ENCODE peak calls at places on chromosomes 2 and 18, in ten cellular contexts. Q, A, U, J, W, S, T, L, P and B are unnamed samples.

GRCh38 chr2:127558911-127559310 is 23.4 kb downstream of the MYO7B start:
- DNase-seq in L (peak; percentile 24), T (no peak), P (no peak), W (no peak), Q (no peak), S (no peak), A (no peak), J (no peak), U (no peak), B (no peak)

GRCh38 chr2:62966995-62967394 is 83.6 kb upstream of the OTX1 start:
- DNase-seq in J (no peak), S (no peak), W (no peak), U (no peak), A (no peak), P (no peak), L (no peak), Q (no peak), T (no peak), B (no peak)

GRCh38 chr18:76621782-76622495 is 126.9 kb upstream of the ZNF516 start:
- DNase-seq in L (no peak), J (no peak), U (no peak), Q (peak; percentile 69), P (peak; percentile 72), T (no peak), W (no peak), A (no peak), S (no peak), B (no peak)

GRCh38 chr2:218501665-218502064 is 66.5 kb downstream of the USP37 start:
- DNase-seq in Q (peak; percentile 31), S (no peak), L (no peak), P (peak; percentile 58), A (no peak), W (peak; percentile 42), J (no peak), U (no peak), T (no peak), B (no peak)

GRCh38 chr18:80247403-80247916 is at the start of gene PARD6G:
- DNase-seq in Q (peak; percentile 77), W (peak; percentile 89), U (peak; percentile 96), T (peak; percentile 79), L (peak; percentile 91), P (peak; percentile 88), A (peak; percentile 85), J (no peak), S (peak; percentile 84), B (peak; percentile 26)

GRCh38 chr2:172928754-172929153 is 146.9 kb upstream of the MAP3K20 start:
- DNase-seq in U (no peak), Q (peak; percentile 74), W (no peak), T (no peak), S (no peak), A (no peak), L (no peak), J (no peak), P (peak; percentile 76), B (no peak)

GRCh38 chr2:132503621-132504200 is 87.1 kb downstream of the GPR39 start:
- DNase-seq in J (no peak), A (no peak), L (no peak), U (no peak), Q (peak; percentile 30), T (no peak), W (peak; percentile 75), P (peak; percentile 62), S (no peak), B (no peak)

GRCh38 chr2:234548720-234549420 is 52.0 kb upstream of the ARL4C start:
- DNase-seq in W (peak; percentile 84), U (no peak), S (no peak), J (no peak), P (peak; percentile 76), Q (peak; percentile 29), L (no peak), A (peak; percentile 28), T (no peak), B (no peak)

GRCh38 chr2:75632813-75633212 is 13.8 kb upstream of the MRPL19 start:
- DNase-seq in A (no peak), W (no peak), S (no peak), T (no peak), P (no peak), J (no peak), U (no peak), L (no peak), Q (no peak), B (no peak)

GRCh38 chr2:75633620-75634019 is 13.0 kb upstream of the MRPL19 start:
- DNase-seq in Q (no peak), T (no peak), L (no peak), P (no peak), U (no peak), J (no peak), A (no peak), S (no peak), W (no peak), B (no peak)

GRCh38 chr2:75627902-75628504 is 18.6 kb upstream of the MRPL19 start:
- DNase-seq in U (no peak), P (peak; percentile 84), W (peak; percentile 94), T (peak; percentile 60), J (no peak), L (peak; percentile 77), S (peak; percentile 81), A (peak; percentile 52), Q (peak; percentile 74), B (peak; percentile 56)

GRCh38 chr2:75634945-75635344 is 11.6 kb upstream of the MRPL19 start:
- DNase-seq in T (no peak), W (no peak), P (no peak), L (no peak), Q (no peak), S (no peak), U (no peak), A (no peak), J (no peak), B (no peak)

DNA sequence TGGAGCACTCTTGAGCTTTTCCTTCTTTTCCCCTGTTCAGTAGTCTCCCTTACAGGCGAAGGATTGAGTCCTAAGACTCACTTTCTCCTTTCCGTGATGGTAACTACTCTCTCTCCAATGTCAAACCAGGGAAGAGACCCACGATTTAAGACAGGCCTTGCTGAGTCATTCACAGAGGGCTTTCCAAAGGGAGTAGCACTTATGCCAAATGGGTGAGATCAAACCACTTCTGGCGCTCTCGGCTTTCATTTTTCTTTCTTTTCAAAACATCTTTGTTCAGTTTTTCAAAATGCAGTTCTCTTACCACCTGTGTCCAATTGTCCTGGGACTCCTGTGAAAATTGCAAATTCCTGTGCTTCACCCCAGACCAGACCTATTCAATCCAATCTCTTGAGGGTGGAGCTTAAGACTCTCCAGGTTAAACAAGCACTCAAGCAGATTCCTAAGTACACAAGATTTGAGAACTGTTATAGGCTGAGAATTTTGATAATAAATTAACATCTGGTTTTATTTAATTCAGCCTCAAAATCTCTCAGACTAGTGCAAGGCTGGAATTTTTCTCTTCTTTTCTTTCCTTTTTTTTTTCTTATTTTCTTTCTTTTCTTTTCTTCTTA is 14.4 kb upstream of the MRPL19 start:
- DNase-seq in P (peak; percentile 79), L (no peak), Q (peak; percentile 21), W (no peak), S (no peak), U (no peak), J (no peak), A (no peak), T (no peak), B (no peak)
- H3K27ac ChIP-seq in P (peak overlapping the region; percentile 9), L (no peak overlapping the region), Q (no peak overlapping the region), W (no peak overlapping the region), S (no peak overlapping the region), U (no peak overlapping the region), J (no peak overlapping the region), A (no peak overlapping the region), T (no peak overlapping the region), B (no peak overlapping the region)

DNA sequence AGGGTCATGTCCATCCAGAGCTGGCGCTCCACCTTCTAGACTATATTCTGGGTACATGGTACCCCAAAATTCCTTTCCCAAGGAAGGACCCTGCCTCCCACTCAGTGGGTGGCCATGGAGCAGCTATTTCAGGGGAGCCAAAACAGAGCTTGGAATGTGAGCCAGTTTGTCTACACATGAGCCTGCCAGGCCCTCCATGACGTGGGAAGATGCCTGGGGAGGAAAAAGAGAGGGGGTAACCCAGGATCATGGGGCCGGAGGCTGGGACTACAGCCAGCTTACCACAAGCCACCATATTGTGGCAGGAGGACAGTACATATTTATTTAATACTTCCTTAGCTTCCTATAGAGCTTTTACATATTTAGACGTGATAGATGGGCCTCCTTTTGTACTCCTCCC is 414.7 kb upstream of the TNP1 start:
- DNase-seq in T (no peak), Q (no peak), L (no peak), W (no peak), J (no peak), U (no peak), S (no peak), P (no peak), A (no peak), B (no peak)
- H3K27ac ChIP-seq in T (no peak overlapping the region), Q (no peak overlapping the region), L (no peak overlapping the region), W (no peak overlapping the region), J (no peak overlapping the region), U (no peak overlapping the region), S (no peak overlapping the region), P (no peak overlapping the region), A (no peak overlapping the region), B (no peak overlapping the region)

DNA sequence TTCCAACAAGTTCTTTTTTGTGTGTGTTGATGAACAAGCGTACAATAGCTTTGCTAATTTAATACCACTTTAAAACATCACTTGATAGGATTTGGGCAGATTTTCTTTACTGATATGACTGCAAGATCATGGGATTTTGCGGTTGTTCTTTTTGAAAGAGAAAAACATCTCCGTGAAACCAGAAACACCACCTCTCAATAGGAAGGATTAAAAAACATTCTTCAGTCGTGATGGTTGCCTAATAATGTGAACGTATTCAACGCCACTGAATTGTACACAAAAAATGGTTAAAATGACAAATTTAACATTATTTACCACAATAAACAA is 19.3 kb downstream of the RBMS1 start:
- DNase-seq in A (no peak), Q (peak; percentile 51), S (no peak), U (no peak), W (no peak), T (no peak), J (no peak), P (no peak), L (no peak), B (no peak)
- H3K27ac ChIP-seq in A (no peak overlapping the region), Q (no peak overlapping the region), S (no peak overlapping the region), U (no peak overlapping the region), W (no peak overlapping the region), T (no peak overlapping the region), J (no peak overlapping the region), P (peak overlapping the region; percentile 57), L (no peak overlapping the region), B (no peak overlapping the region)

GRCh38 chr2:36572752-36573125 is 25.2 kb downstream of the FEZ2 start:
- DNase-seq in L (no peak), S (no peak), A (no peak), J (no peak), P (no peak), U (no peak), Q (peak; percentile 35), T (no peak), W (no peak), B (no peak)
- H3K27ac ChIP-seq in L (no peak overlapping the region), S (no peak overlapping the region), A (no peak overlapping the region), J (no peak overlapping the region), P (peak overlapping the region; percentile 4), U (no peak overlapping the region), Q (no peak overlapping the region), T (no peak overlapping the region), W (peak overlapping the region; percentile 25), B (no peak overlapping the region)

GRCh38 chr2:176407711-176408110 is 138.5 kb downstream of the MTX2 start:
- DNase-seq in S (no peak), P (no peak), W (no peak), Q (no peak), U (no peak), J (no peak), T (no peak), A (no peak), L (no peak), B (no peak)
- H3K27ac ChIP-seq in S (no peak overlapping the region), P (no peak overlapping the region), W (no peak overlapping the region), Q (no peak overlapping the region), U (no peak overlapping the region), J (no peak overlapping the region), T (no peak overlapping the region), A (no peak overlapping the region), L (no peak overlapping the region), B (no peak overlapping the region)